ENCODE peak calls at places on chromosomes 6 and 20, in four cellular contexts. G, N, I and O are unnamed samples.

GRCh38 chr6:36556281-36556680 is 9.0 kb upstream of the STK38 start:
- DNase-seq in G (no peak), I (no peak), N (no peak), O (no peak)

GRCh38 chr6:26555505-26556262 is 17.5 kb downstream of the HMGN4 start:
- DNase-seq in I (peak), G (no peak), N (no peak), O (peak)

GRCh38 chr6:37137201-37137880 is 32.6 kb upstream of the PIM1 start:
- DNase-seq in G (no peak), N (peak), I (peak), O (peak)

GRCh38 chr20:37911838-37912273 is 8.9 kb downstream of the VSTM2L start:
- DNase-seq in N (peak), I (peak), G (no peak), O (peak)

GRCh38 chr6:35140991-35141720 is at the start of gene TCP11:
- DNase-seq in I (no peak), G (no peak), N (no peak), O (no peak)

GRCh38 chr20:19748687-19749086 is 9.4 kb upstream of the RIN2 start:
- DNase-seq in G (no peak), N (no peak), I (no peak), O (no peak)

GRCh38 chr6:139371421-139372253 is 2.8 kb downstream of the CITED2 start:
- DNase-seq in G (no peak), I (peak), N (peak), O (peak)

GRCh38 chr6:21438237-21438985 is 155.1 kb upstream of the SOX4 start:
- DNase-seq in G (no peak), N (peak), I (peak), O (peak)

GRCh38 chr6:2237001-2237400 is 8.4 kb downstream of the GMDS start:
- DNase-seq in G (no peak), N (peak), I (peak), O (peak)

GRCh38 chr6:88840806-88841539 is 122.4 kb downstream of the RNGTT start:
- DNase-seq in G (no peak), N (peak), I (peak), O (no peak)